ENCODE peak calls at places on chromosome 3, in five cellular contexts. One of them, this sample, is unnamed.

GRCh38 chr3:169280010-169280585 is 383.4 kb downstream of the MECOM start:
- DNase-seq in T-cell: no peak
- DNase-seq in colonic mucosa: no peak
- DNase-seq in T-helper 9 cell: no peak
- DNase-seq in HFFc6: no peak
- DNase-seq in this sample: no peak

GRCh38 chr3:171604370-171604769 is 144.2 kb upstream of the TNIK start:
- DNase-seq in T-cell: no peak
- DNase-seq in colonic mucosa: no peak
- DNase-seq in T-helper 9 cell: no peak
- DNase-seq in HFFc6: no peak
- DNase-seq in this sample: no peak

GRCh38 chr3:193317901-193318300 is 60.7 kb downstream of the ATP13A5 start:
- DNase-seq in T-cell: no peak
- DNase-seq in colonic mucosa: no peak
- DNase-seq in T-helper 9 cell: no peak
- DNase-seq in HFFc6: no peak
- DNase-seq in this sample: no peak

GRCh38 chr3:69675773-69676660 is 63.2 kb upstream of the MITF start:
- DNase-seq in T-cell: no peak
- DNase-seq in colonic mucosa: no peak
- DNase-seq in T-helper 9 cell: no peak
- DNase-seq in HFFc6: no peak
- DNase-seq in this sample: no peak

GRCh38 chr3:190175490-190175889 is 54.8 kb upstream of the P3H2 start:
- DNase-seq in T-cell: no peak
- DNase-seq in colonic mucosa: no peak
- DNase-seq in T-helper 9 cell: no peak
- DNase-seq in HFFc6: peak; percentile 28
- DNase-seq in this sample: no peak

GRCh38 chr3:61239871-61240270 is 11.4 kb downstream of the FHIT start:
- DNase-seq in T-cell: no peak
- DNase-seq in colonic mucosa: no peak
- DNase-seq in T-helper 9 cell: no peak
- DNase-seq in HFFc6: no peak
- DNase-seq in this sample: no peak

GRCh38 chr3:154184582-154184981 is 63.4 kb downstream of the ARHGEF26 start:
- DNase-seq in T-cell: no peak
- DNase-seq in colonic mucosa: peak; percentile 27
- DNase-seq in T-helper 9 cell: no peak
- DNase-seq in HFFc6: no peak
- DNase-seq in this sample: no peak

GRCh38 chr3:141401584-141402475 is 33.5 kb downstream of the ZBTB38 start:
- DNase-seq in T-cell: peak; percentile 19
- DNase-seq in colonic mucosa: peak; percentile 56
- DNase-seq in T-helper 9 cell: no peak
- DNase-seq in HFFc6: no peak
- DNase-seq in this sample: no peak

GRCh38 chr3:138348107-138348949 is at the start of gene MRAS:
- DNase-seq in T-cell: no peak
- DNase-seq in colonic mucosa: peak; percentile 64
- DNase-seq in T-helper 9 cell: no peak
- DNase-seq in HFFc6: peak; percentile 71
- DNase-seq in this sample: peak; percentile 36

GRCh38 chr3:154718058-154718457 is 288.1 kb upstream of the GPR149 start:
- DNase-seq in T-cell: no peak
- DNase-seq in colonic mucosa: no peak
- DNase-seq in T-helper 9 cell: no peak
- DNase-seq in HFFc6: no peak
- DNase-seq in this sample: no peak

GRCh38 chr3:72245183-72245811 is 460.3 kb upstream of the PROK2 start:
- DNase-seq in T-cell: no peak
- DNase-seq in colonic mucosa: peak; percentile 37
- DNase-seq in T-helper 9 cell: no peak
- DNase-seq in HFFc6: no peak
- DNase-seq in this sample: no peak

GRCh38 chr3:192843742-192844350 is 73.8 kb downstream of the MB21D2 start:
- DNase-seq in T-cell: no peak
- DNase-seq in colonic mucosa: no peak
- DNase-seq in T-helper 9 cell: no peak
- DNase-seq in HFFc6: no peak
- DNase-seq in this sample: no peak

GRCh38 chr3:190877925-190878324 is 15.4 kb upstream of the GMNC start:
- DNase-seq in T-cell: no peak
- DNase-seq in colonic mucosa: no peak
- DNase-seq in T-helper 9 cell: no peak
- DNase-seq in HFFc6: no peak
- DNase-seq in this sample: no peak

GRCh38 chr3:45473841-45474240 is 85.5 kb downstream of the LARS2 start:
- DNase-seq in T-cell: no peak
- DNase-seq in colonic mucosa: no peak
- DNase-seq in T-helper 9 cell: no peak
- DNase-seq in HFFc6: peak; percentile 45
- DNase-seq in this sample: no peak

GRCh38 chr3:190495796-190496195 is 18.1 kb upstream of the IL1RAP start:
- DNase-seq in T-cell: no peak
- DNase-seq in colonic mucosa: no peak
- DNase-seq in T-helper 9 cell: no peak
- DNase-seq in HFFc6: no peak
- DNase-seq in this sample: no peak

GRCh38 chr3:111252795-111253194 is 181.2 kb downstream of the NECTIN3 start:
- DNase-seq in T-cell: no peak
- DNase-seq in colonic mucosa: no peak
- DNase-seq in T-helper 9 cell: no peak
- DNase-seq in HFFc6: peak; percentile 56
- DNase-seq in this sample: no peak

GRCh38 chr3:170023165-170023564 is 14.6 kb upstream of the GPR160 start:
- DNase-seq in T-cell: no peak
- DNase-seq in colonic mucosa: no peak
- DNase-seq in T-helper 9 cell: no peak
- DNase-seq in HFFc6: no peak
- DNase-seq in this sample: no peak

GRCh38 chr3:159635047-159635641 is 353.5 kb upstream of the IL12A start:
- DNase-seq in T-cell: no peak
- DNase-seq in colonic mucosa: no peak
- DNase-seq in T-helper 9 cell: no peak
- DNase-seq in HFFc6: peak; percentile 35
- DNase-seq in this sample: no peak

GRCh38 chr3:129504471-129505100 is 23.9 kb upstream of the RHO start:
- DNase-seq in T-cell: no peak
- DNase-seq in colonic mucosa: no peak
- DNase-seq in T-helper 9 cell: no peak
- DNase-seq in HFFc6: no peak
- DNase-seq in this sample: no peak

GRCh38 chr3:129025691-129026435 is 24.8 kb downstream of the EFCC1 start:
- DNase-seq in T-cell: no peak
- DNase-seq in colonic mucosa: no peak
- DNase-seq in T-helper 9 cell: no peak
- DNase-seq in HFFc6: peak; percentile 7
- DNase-seq in this sample: no peak

GRCh38 chr3:71858493-71859127 is 73.7 kb upstream of the PROK2 start:
- DNase-seq in T-cell: no peak
- DNase-seq in colonic mucosa: no peak
- DNase-seq in T-helper 9 cell: no peak
- DNase-seq in HFFc6: no peak
- DNase-seq in this sample: no peak

GRCh38 chr3:163632677-163633076 is 1445.6 kb downstream of the SI start:
- DNase-seq in T-cell: no peak
- DNase-seq in colonic mucosa: no peak
- DNase-seq in T-helper 9 cell: no peak
- DNase-seq in HFFc6: no peak
- DNase-seq in this sample: no peak

GRCh38 chr3:122890077-122890484 is 95.2 kb downstream of the SLC49A4 start:
- DNase-seq in T-cell: no peak
- DNase-seq in colonic mucosa: no peak
- DNase-seq in T-helper 9 cell: no peak
- DNase-seq in HFFc6: peak; percentile 18
- DNase-seq in this sample: peak; percentile 46

GRCh38 chr3:154148541-154148940 is 27.4 kb downstream of the ARHGEF26 start:
- DNase-seq in T-cell: no peak
- DNase-seq in colonic mucosa: no peak
- DNase-seq in T-helper 9 cell: no peak
- DNase-seq in HFFc6: no peak
- DNase-seq in this sample: no peak

GRCh38 chr3:13556214-13556613 is 7.3 kb downstream of the FBLN2 start:
- DNase-seq in T-cell: no peak
- DNase-seq in colonic mucosa: no peak
- DNase-seq in T-helper 9 cell: no peak
- DNase-seq in HFFc6: no peak
- DNase-seq in this sample: no peak

GRCh38 chr3:41682996-41683395 is 278.9 kb downstream of the ULK4 start:
- DNase-seq in T-cell: no peak
- DNase-seq in colonic mucosa: no peak
- DNase-seq in T-helper 9 cell: no peak
- DNase-seq in HFFc6: peak; percentile 93
- DNase-seq in this sample: no peak

GRCh38 chr3:132344666-132345280 is 27.6 kb downstream of the ACP3 start:
- DNase-seq in T-cell: no peak
- DNase-seq in colonic mucosa: no peak
- DNase-seq in T-helper 9 cell: no peak
- DNase-seq in HFFc6: no peak
- DNase-seq in this sample: no peak

GRCh38 chr3:120793601-120794000 is 51.1 kb downstream of the GTF2E1 start:
- DNase-seq in T-cell: no peak
- DNase-seq in colonic mucosa: no peak
- DNase-seq in T-helper 9 cell: no peak
- DNase-seq in HFFc6: peak; percentile 57
- DNase-seq in this sample: no peak

This sample was measured in prostate gland.